ENCODE peak calls at places on chromosomes 11 and 22, in nine cellular contexts. L is gastrocnemius medialis; G is osteoblast; C is AG09309; X is CD4-positive, alpha-beta T cell; Q is A673; D is A549; E is Calu3; P is GM20000. W is an unnamed sample.

GRCh38 chr11:113162590-113162961 is 151.8 kb upstream of the TTC12 start:
- DNase-seq in P (no peak), L (no peak), E (no peak), Q (no peak), G (no peak), D (no peak), X (no peak), C (no peak), W (no peak)

GRCh38 chr22:27639180-27640086 is 162.1 kb downstream of the MN1 start:
- DNase-seq in G (no peak), D (no peak), E (no peak), Q (no peak), L (peak), P (no peak), C (no peak), X (no peak), W (no peak)

GRCh38 chr11:559712-560304 is 730 bp downstream of the LMNTD2 start:
- DNase-seq in X (no peak), G (peak), D (no peak), E (peak), P (no peak), L (no peak), Q (no peak), C (no peak), W (no peak)

GRCh38 chr22:17359501-17359900 is 9.8 kb upstream of the CECR2 start:
- DNase-seq in C (no peak), E (no peak), D (no peak), L (no peak), G (no peak), X (no peak), Q (no peak), P (no peak), W (no peak)

GRCh38 chr22:35318346-35319215 is 18.9 kb downstream of the TOM1 start:
- DNase-seq in C (no peak), G (no peak), Q (no peak), L (peak), X (no peak), P (no peak), D (no peak), E (no peak), W (no peak)

GRCh38 chr22:24752091-24752623 is 22.4 kb downstream of the PIWIL3 start:
- DNase-seq in X (no peak), C (no peak), P (no peak), L (no peak), E (no peak), Q (no peak), G (no peak), D (no peak), W (no peak)

GRCh38 chr22:24402460-24403192 is 24.8 kb upstream of the ADORA2A start:
- DNase-seq in E (peak), L (peak), D (peak), C (peak), X (no peak), Q (peak), G (peak), P (peak), W (peak)

GRCh38 chr22:23894710-23895598 is 771 bp downstream of the MIF start:
- DNase-seq in E (peak), G (peak), P (peak), C (no peak), D (peak), Q (peak), L (peak), X (peak), W (peak)

GRCh38 chr22:22818861-22819855 is 68.5 kb upstream of the IGLL5 start:
- DNase-seq in G (no peak), X (no peak), D (no peak), Q (no peak), P (peak), L (no peak), E (no peak), C (no peak), W (peak)

GRCh38 chr11:126716456-126717083 is 284.0 kb downstream of the KIRREL3 start:
- DNase-seq in Q (peak), X (peak), E (peak), C (no peak), G (no peak), L (no peak), P (peak), D (peak), W (peak)

GRCh38 chr11:130719516-130719915 is 196.8 kb downstream of the SNX19 start:
- DNase-seq in D (no peak), Q (no peak), P (no peak), L (no peak), X (no peak), G (peak), E (no peak), C (no peak), W (no peak)

GRCh38 chr11:81237139-81237538 is 1496.5 kb downstream of the FAM181B start:
- DNase-seq in Q (peak), X (no peak), C (no peak), P (peak), D (peak), L (no peak), G (no peak), E (no peak), W (peak)

GRCh38 chr22:48945621-48946458 is 881.8 kb downstream of the BRD1 start:
- DNase-seq in G (no peak), E (no peak), L (no peak), P (no peak), X (no peak), Q (no peak), C (no peak), D (no peak), W (no peak)

GRCh38 chr22:39117585-39118191 is 20.6 kb downstream of the APOBEC3H start:
- DNase-seq in P (peak), G (peak), D (peak), L (no peak), C (peak), X (peak), E (peak), Q (peak), W (peak)

GRCh38 chr11:45089251-45089650 is 57.2 kb upstream of the PRDM11 start:
- DNase-seq in L (peak), G (peak), Q (no peak), D (peak), P (no peak), X (no peak), C (peak), E (no peak), W (no peak)

GRCh38 chr11:121595717-121596156 is 143.0 kb upstream of the SORL1-AS1 start:
- DNase-seq in C (peak), L (no peak), D (peak), P (no peak), E (no peak), Q (peak), G (peak), X (no peak), W (no peak)

GRCh38 chr22:37549704-37550059 is 10.6 kb upstream of the CDC42EP1 start:
- DNase-seq in E (peak), X (no peak), D (no peak), P (no peak), C (no peak), Q (no peak), G (peak), L (no peak), W (no peak)

GRCh38 chr11:10792385-10793068 is 16.2 kb downstream of the EIF4G2 start:
- DNase-seq in E (peak), Q (peak), G (peak), L (peak), C (no peak), D (peak), X (peak), P (peak), W (peak)

GRCh38 chr11:2885017-2885675 is 429 bp downstream of the CDKN1C start:
- DNase-seq in E (peak), P (peak), C (no peak), D (peak), Q (peak), L (no peak), G (no peak), X (peak), W (peak)
- TF ChIP-seq CTCF in E (peak), P (peak), C (no peak), D (peak), Q (no peak), L (no peak), G (no peak), X (peak), W (peak)

GRCh38 chr11:102064316-102064715 is 17.1 kb downstream of the CFAP300 start:
- DNase-seq in P (no peak), G (no peak), D (no peak), Q (no peak), X (no peak), C (no peak), L (no peak), E (no peak), W (no peak)

GRCh38 chr11:102062106-102062505 is 14.9 kb downstream of the CFAP300 start:
- DNase-seq in D (no peak), E (no peak), Q (no peak), C (no peak), L (no peak), G (no peak), X (no peak), P (no peak), W (no peak)

GRCh38 chr11:102061276-102061675 is 14.0 kb downstream of the CFAP300 start:
- DNase-seq in L (no peak), G (peak), E (no peak), D (no peak), X (no peak), C (no peak), Q (peak), P (no peak), W (no peak)
- TF ChIP-seq CTCF in L (no peak), G (peak), E (no peak), D (no peak), X (no peak), C (no peak), Q (peak), P (no peak), W (no peak)

DNA sequence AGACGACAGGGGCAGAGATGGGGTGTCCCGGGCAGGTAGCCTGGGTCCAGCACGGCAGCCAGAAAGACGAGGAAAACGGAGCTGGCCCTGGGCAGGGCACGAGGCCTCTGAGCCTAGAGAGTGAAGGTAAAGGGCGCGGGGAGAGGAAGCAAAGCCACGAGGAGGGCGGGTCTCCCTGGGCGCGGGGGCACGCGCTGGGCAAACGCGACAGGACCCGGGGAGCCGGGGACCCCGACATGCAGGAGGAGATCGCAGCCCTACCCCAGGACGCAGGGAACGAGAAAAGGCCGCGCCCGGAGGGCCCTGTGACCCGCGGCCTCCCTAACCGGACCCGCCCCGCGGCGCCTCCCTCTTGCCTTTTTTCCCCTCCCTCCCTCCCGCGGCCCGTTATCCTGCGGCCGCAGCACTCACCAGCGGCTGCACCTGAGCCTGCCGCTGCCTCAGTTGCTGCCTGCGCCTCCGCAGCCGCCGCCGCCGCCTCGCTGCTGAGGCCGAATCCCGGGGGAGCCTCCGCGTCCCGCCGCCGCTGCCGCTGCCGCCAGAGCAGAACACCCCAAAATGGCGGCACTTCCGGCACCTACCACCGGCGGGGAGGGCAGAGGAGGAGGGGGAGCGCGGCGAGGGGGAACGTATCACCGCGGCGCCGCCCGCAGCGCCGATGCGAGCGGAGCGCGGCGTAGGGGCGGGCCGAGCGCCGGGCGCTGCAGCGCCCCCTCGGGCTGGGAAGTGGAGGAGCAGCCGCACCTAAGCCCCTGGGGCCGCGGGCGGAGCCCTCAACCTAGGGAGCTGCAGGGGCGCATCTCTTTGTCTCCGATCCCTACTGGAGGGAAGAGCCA is at the start of gene CELF1:
- DNase-seq in D (peak), C (no peak), Q (peak), L (peak), X (peak), E (peak), P (peak), G (peak), W (peak)
- TF ChIP-seq CTCF in D (peak), C (peak), Q (peak), L (peak), X (peak), E (peak), P (peak), G (peak), W (peak)

GRCh38 chr11:62054484-62055121 is 69.2 kb upstream of the INCENP start:
- DNase-seq in C (peak), D (peak), E (peak), P (no peak), G (no peak), Q (peak), X (no peak), L (peak), W (no peak)
- TF ChIP-seq CTCF in C (peak), D (peak), E (peak), P (no peak), G (peak), Q (peak), X (peak), L (peak), W (peak)

DNA sequence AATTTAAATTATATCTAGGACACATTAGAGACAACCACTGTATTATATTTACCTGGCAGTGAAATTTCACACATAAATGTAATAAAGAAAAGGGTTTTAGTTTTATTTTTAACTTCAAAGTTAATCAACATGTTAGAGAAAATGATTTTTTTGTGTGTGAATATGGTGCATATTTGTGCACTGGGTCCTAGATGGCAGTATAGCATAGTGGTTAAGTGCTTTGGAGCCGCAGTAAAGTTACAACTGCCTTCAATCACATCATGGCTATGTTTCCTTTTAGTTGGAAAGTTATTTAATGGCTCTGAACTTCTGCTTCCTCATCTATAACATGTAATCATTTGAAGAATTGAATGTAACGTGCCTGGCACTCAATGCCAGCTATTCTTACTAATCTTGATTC is 108.9 kb upstream of the DDI1 start:
- DNase-seq in X (no peak), P (peak), E (no peak), D (peak), L (no peak), G (no peak), C (no peak), Q (peak), W (no peak)
- TF ChIP-seq CTCF in X (no peak), P (peak), E (no peak), D (peak), L (no peak), G (peak), C (peak), Q (peak), W (peak)

GRCh38 chr11:66956689-66957290 is 1.4 kb downstream of the PC start:
- DNase-seq in C (no peak), X (no peak), P (peak), G (peak), D (peak), L (no peak), E (peak), Q (no peak), W (peak)
- TF ChIP-seq CTCF in C (peak), X (no peak), P (no peak), G (peak), D (no peak), L (no peak), E (no peak), Q (no peak), W (no peak)

DNA sequence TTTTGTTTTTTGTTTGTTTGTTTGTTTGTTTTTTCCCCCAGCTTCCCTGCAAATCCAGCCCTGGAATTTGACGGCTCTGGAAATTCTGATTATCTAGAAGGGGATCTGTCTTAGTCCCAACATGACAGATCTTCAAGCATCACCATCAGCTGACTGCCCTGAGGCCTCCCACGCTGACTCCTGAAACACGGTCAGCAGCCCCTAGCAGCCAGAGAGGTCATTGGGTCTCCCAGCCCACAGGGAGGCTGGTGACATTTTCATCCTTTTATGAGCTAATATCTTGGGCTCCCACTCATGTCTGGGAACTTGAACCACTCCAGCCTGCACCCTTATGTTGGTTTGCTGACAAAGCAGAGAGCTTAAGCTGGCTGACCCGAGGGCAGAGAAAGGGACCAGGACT is 66.0 kb upstream of the TIMP3 start:
- DNase-seq in L (no peak), Q (no peak), D (no peak), G (no peak), C (no peak), P (no peak), E (no peak), X (no peak), W (no peak)
- TF ChIP-seq CTCF in L (no peak), Q (no peak), D (no peak), G (no peak), C (no peak), P (no peak), E (no peak), X (no peak), W (no peak)

GRCh38 chr11:125626381-125626950 is 1.5 kb downstream of the CHEK1 start:
- DNase-seq in Q (no peak), X (peak), E (no peak), G (no peak), L (no peak), P (peak), D (no peak), C (no peak), W (peak)
- TF ChIP-seq CTCF in Q (peak), X (peak), E (no peak), G (peak), L (no peak), P (peak), D (peak), C (peak), W (peak)

W was measured in GM13977.